ENCODE peak calls at places on chromosomes 6 and 20, in ten cellular contexts. One of them, this sample, is unnamed.

GRCh38 chr6:158057213-158057987 is 75.7 kb downstream of the SYNJ2 start:
- DNase-seq in naive thymus-derived CD8-positive, alpha-beta T cell: no peak
- DNase-seq in NCI-H1092: no peak
- DNase-seq in AG04449: peak
- DNase-seq in iris pigment epithelial cell: peak
- DNase-seq in stimulated activated CD4-positive, alpha-beta T cell treated with anti-CD3 and anti-CD28 coated beads, Interleukin-1b, Interleukin-23, amount 100 ng/mL, for 48 hours: peak
- DNase-seq in fibroblast of mammary gland: peak
- DNase-seq in CD8-positive, alpha-beta T cell: no peak
- DNase-seq in GM12891: no peak
- DNase-seq in ELR: peak
- DNase-seq in this sample: no peak

GRCh38 chr6:20173833-20174796 is 38.2 kb downstream of the MBOAT1 start:
- DNase-seq in naive thymus-derived CD8-positive, alpha-beta T cell: no peak
- DNase-seq in NCI-H1092: no peak
- DNase-seq in AG04449: no peak
- DNase-seq in ELR: peak
- DNase-seq in iris pigment epithelial cell: no peak
- DNase-seq in stimulated activated CD4-positive, alpha-beta T cell treated with anti-CD3 and anti-CD28 coated beads, Interleukin-1b, Interleukin-23, amount 100 ng/mL, for 48 hours: no peak
- DNase-seq in fibroblast of mammary gland: no peak
- DNase-seq in GM12891: no peak
- DNase-seq in CD8-positive, alpha-beta T cell: no peak
- DNase-seq in this sample: no peak

GRCh38 chr6:99151634-99152344 is 197.7 kb downstream of the FAXC start:
- DNase-seq in AG04449: no peak
- DNase-seq in CD8-positive, alpha-beta T cell: peak
- DNase-seq in NCI-H1092: no peak
- DNase-seq in GM12891: peak
- DNase-seq in stimulated activated CD4-positive, alpha-beta T cell treated with anti-CD3 and anti-CD28 coated beads, Interleukin-1b, Interleukin-23, amount 100 ng/mL, for 48 hours: peak
- DNase-seq in fibroblast of mammary gland: peak
- DNase-seq in iris pigment epithelial cell: peak
- DNase-seq in naive thymus-derived CD8-positive, alpha-beta T cell: no peak
- DNase-seq in ELR: peak
- DNase-seq in this sample: peak

GRCh38 chr6:148530394-148530923 is 187.8 kb downstream of the SASH1 start:
- DNase-seq in iris pigment epithelial cell: peak
- DNase-seq in naive thymus-derived CD8-positive, alpha-beta T cell: no peak
- DNase-seq in CD8-positive, alpha-beta T cell: no peak
- DNase-seq in NCI-H1092: no peak
- DNase-seq in AG04449: peak
- DNase-seq in ELR: peak
- DNase-seq in fibroblast of mammary gland: peak
- DNase-seq in GM12891: no peak
- DNase-seq in stimulated activated CD4-positive, alpha-beta T cell treated with anti-CD3 and anti-CD28 coated beads, Interleukin-1b, Interleukin-23, amount 100 ng/mL, for 48 hours: no peak
- DNase-seq in this sample: no peak

GRCh38 chr6:140915001-140915950 is 1217.4 kb upstream of the GJE1 start:
- DNase-seq in stimulated activated CD4-positive, alpha-beta T cell treated with anti-CD3 and anti-CD28 coated beads, Interleukin-1b, Interleukin-23, amount 100 ng/mL, for 48 hours: no peak
- DNase-seq in fibroblast of mammary gland: peak
- DNase-seq in CD8-positive, alpha-beta T cell: no peak
- DNase-seq in ELR: no peak
- DNase-seq in GM12891: no peak
- DNase-seq in NCI-H1092: peak
- DNase-seq in iris pigment epithelial cell: no peak
- DNase-seq in naive thymus-derived CD8-positive, alpha-beta T cell: no peak
- DNase-seq in AG04449: no peak
- DNase-seq in this sample: no peak

GRCh38 chr20:11008444-11008843 is 334.6 kb upstream of the JAG1 start:
- DNase-seq in naive thymus-derived CD8-positive, alpha-beta T cell: no peak
- DNase-seq in AG04449: no peak
- DNase-seq in NCI-H1092: no peak
- DNase-seq in fibroblast of mammary gland: no peak
- DNase-seq in iris pigment epithelial cell: no peak
- DNase-seq in GM12891: no peak
- DNase-seq in ELR: no peak
- DNase-seq in CD8-positive, alpha-beta T cell: no peak
- DNase-seq in stimulated activated CD4-positive, alpha-beta T cell treated with anti-CD3 and anti-CD28 coated beads, Interleukin-1b, Interleukin-23, amount 100 ng/mL, for 48 hours: no peak
- DNase-seq in this sample: no peak

GRCh38 chr6:46583081-46583480 is 69.5 kb downstream of the CYP39A1 start:
- DNase-seq in NCI-H1092: no peak
- DNase-seq in AG04449: no peak
- DNase-seq in iris pigment epithelial cell: peak
- DNase-seq in CD8-positive, alpha-beta T cell: no peak
- DNase-seq in ELR: no peak
- DNase-seq in naive thymus-derived CD8-positive, alpha-beta T cell: no peak
- DNase-seq in stimulated activated CD4-positive, alpha-beta T cell treated with anti-CD3 and anti-CD28 coated beads, Interleukin-1b, Interleukin-23, amount 100 ng/mL, for 48 hours: no peak
- DNase-seq in GM12891: no peak
- DNase-seq in fibroblast of mammary gland: no peak
- DNase-seq in this sample: no peak

GRCh38 chr20:49132995-49133451 is 55.1 kb downstream of the STAU1 start:
- DNase-seq in NCI-H1092: no peak
- DNase-seq in naive thymus-derived CD8-positive, alpha-beta T cell: peak
- DNase-seq in iris pigment epithelial cell: peak
- DNase-seq in GM12891: no peak
- DNase-seq in ELR: peak
- DNase-seq in fibroblast of mammary gland: peak
- DNase-seq in AG04449: peak
- DNase-seq in stimulated activated CD4-positive, alpha-beta T cell treated with anti-CD3 and anti-CD28 coated beads, Interleukin-1b, Interleukin-23, amount 100 ng/mL, for 48 hours: no peak
- DNase-seq in CD8-positive, alpha-beta T cell: no peak
- DNase-seq in this sample: peak

GRCh38 chr6:81911446-81911845 is 159.0 kb upstream of the TENT5A start:
- DNase-seq in GM12891: no peak
- DNase-seq in stimulated activated CD4-positive, alpha-beta T cell treated with anti-CD3 and anti-CD28 coated beads, Interleukin-1b, Interleukin-23, amount 100 ng/mL, for 48 hours: no peak
- DNase-seq in AG04449: no peak
- DNase-seq in NCI-H1092: no peak
- DNase-seq in naive thymus-derived CD8-positive, alpha-beta T cell: no peak
- DNase-seq in CD8-positive, alpha-beta T cell: no peak
- DNase-seq in fibroblast of mammary gland: no peak
- DNase-seq in ELR: no peak
- DNase-seq in iris pigment epithelial cell: no peak
- DNase-seq in this sample: no peak

GRCh38 chr6:50362706-50363105 is 313.0 kb upstream of the DEFB112 start:
- DNase-seq in ELR: no peak
- DNase-seq in naive thymus-derived CD8-positive, alpha-beta T cell: no peak
- DNase-seq in CD8-positive, alpha-beta T cell: no peak
- DNase-seq in stimulated activated CD4-positive, alpha-beta T cell treated with anti-CD3 and anti-CD28 coated beads, Interleukin-1b, Interleukin-23, amount 100 ng/mL, for 48 hours: no peak
- DNase-seq in AG04449: no peak
- DNase-seq in iris pigment epithelial cell: peak
- DNase-seq in GM12891: no peak
- DNase-seq in NCI-H1092: no peak
- DNase-seq in fibroblast of mammary gland: no peak
- DNase-seq in this sample: no peak

GRCh38 chr6:157022022-157022740 is 245.0 kb downstream of the ARID1B start:
- DNase-seq in ELR: peak
- DNase-seq in fibroblast of mammary gland: peak
- DNase-seq in CD8-positive, alpha-beta T cell: peak
- DNase-seq in AG04449: peak
- DNase-seq in GM12891: peak
- DNase-seq in stimulated activated CD4-positive, alpha-beta T cell treated with anti-CD3 and anti-CD28 coated beads, Interleukin-1b, Interleukin-23, amount 100 ng/mL, for 48 hours: peak
- DNase-seq in naive thymus-derived CD8-positive, alpha-beta T cell: peak
- DNase-seq in iris pigment epithelial cell: peak
- DNase-seq in NCI-H1092: peak
- DNase-seq in this sample: peak

GRCh38 chr6:36692861-36693702 is 4.5 kb upstream of the RAB44 start:
- DNase-seq in GM12891: no peak
- DNase-seq in AG04449: no peak
- DNase-seq in fibroblast of mammary gland: no peak
- DNase-seq in iris pigment epithelial cell: no peak
- DNase-seq in CD8-positive, alpha-beta T cell: no peak
- DNase-seq in naive thymus-derived CD8-positive, alpha-beta T cell: no peak
- DNase-seq in NCI-H1092: no peak
- DNase-seq in stimulated activated CD4-positive, alpha-beta T cell treated with anti-CD3 and anti-CD28 coated beads, Interleukin-1b, Interleukin-23, amount 100 ng/mL, for 48 hours: no peak
- DNase-seq in ELR: no peak
- DNase-seq in this sample: no peak

GRCh38 chr20:51164732-51165530 is 142.0 kb upstream of the KCNG1 start:
- DNase-seq in CD8-positive, alpha-beta T cell: no peak
- DNase-seq in NCI-H1092: no peak
- DNase-seq in naive thymus-derived CD8-positive, alpha-beta T cell: no peak
- DNase-seq in AG04449: no peak
- DNase-seq in stimulated activated CD4-positive, alpha-beta T cell treated with anti-CD3 and anti-CD28 coated beads, Interleukin-1b, Interleukin-23, amount 100 ng/mL, for 48 hours: no peak
- DNase-seq in iris pigment epithelial cell: no peak
- DNase-seq in GM12891: no peak
- DNase-seq in ELR: no peak
- DNase-seq in fibroblast of mammary gland: no peak
- DNase-seq in this sample: no peak

GRCh38 chr20:14984768-14985622 is 647.6 kb upstream of the FLRT3 start:
- DNase-seq in NCI-H1092: no peak
- DNase-seq in naive thymus-derived CD8-positive, alpha-beta T cell: no peak
- DNase-seq in stimulated activated CD4-positive, alpha-beta T cell treated with anti-CD3 and anti-CD28 coated beads, Interleukin-1b, Interleukin-23, amount 100 ng/mL, for 48 hours: no peak
- DNase-seq in AG04449: no peak
- DNase-seq in GM12891: no peak
- DNase-seq in fibroblast of mammary gland: no peak
- DNase-seq in iris pigment epithelial cell: no peak
- DNase-seq in CD8-positive, alpha-beta T cell: no peak
- DNase-seq in ELR: no peak
- DNase-seq in this sample: no peak

GRCh38 chr6:55827818-55828522 is 47.4 kb downstream of the BMP5 start:
- DNase-seq in GM12891: no peak
- DNase-seq in iris pigment epithelial cell: no peak
- DNase-seq in naive thymus-derived CD8-positive, alpha-beta T cell: no peak
- DNase-seq in AG04449: no peak
- DNase-seq in CD8-positive, alpha-beta T cell: no peak
- DNase-seq in NCI-H1092: no peak
- DNase-seq in ELR: peak
- DNase-seq in stimulated activated CD4-positive, alpha-beta T cell treated with anti-CD3 and anti-CD28 coated beads, Interleukin-1b, Interleukin-23, amount 100 ng/mL, for 48 hours: no peak
- DNase-seq in fibroblast of mammary gland: peak
- DNase-seq in this sample: no peak

GRCh38 chr6:169918239-169918953 is 167.0 kb downstream of the ERMARD start:
- DNase-seq in GM12891: no peak
- DNase-seq in iris pigment epithelial cell: no peak
- DNase-seq in stimulated activated CD4-positive, alpha-beta T cell treated with anti-CD3 and anti-CD28 coated beads, Interleukin-1b, Interleukin-23, amount 100 ng/mL, for 48 hours: no peak
- DNase-seq in NCI-H1092: no peak
- DNase-seq in CD8-positive, alpha-beta T cell: no peak
- DNase-seq in AG04449: no peak
- DNase-seq in ELR: no peak
- DNase-seq in naive thymus-derived CD8-positive, alpha-beta T cell: no peak
- DNase-seq in fibroblast of mammary gland: no peak
- DNase-seq in this sample: no peak

GRCh38 chr6:788058-788457 is 95.1 kb upstream of the EXOC2 start:
- DNase-seq in ELR: no peak
- DNase-seq in CD8-positive, alpha-beta T cell: peak
- DNase-seq in AG04449: no peak
- DNase-seq in fibroblast of mammary gland: no peak
- DNase-seq in NCI-H1092: no peak
- DNase-seq in iris pigment epithelial cell: no peak
- DNase-seq in naive thymus-derived CD8-positive, alpha-beta T cell: no peak
- DNase-seq in stimulated activated CD4-positive, alpha-beta T cell treated with anti-CD3 and anti-CD28 coated beads, Interleukin-1b, Interleukin-23, amount 100 ng/mL, for 48 hours: peak
- DNase-seq in GM12891: no peak
- DNase-seq in this sample: no peak

GRCh38 chr6:11460001-11460668 is 77.4 kb upstream of the TMEM170B start:
- DNase-seq in CD8-positive, alpha-beta T cell: no peak
- DNase-seq in stimulated activated CD4-positive, alpha-beta T cell treated with anti-CD3 and anti-CD28 coated beads, Interleukin-1b, Interleukin-23, amount 100 ng/mL, for 48 hours: no peak
- DNase-seq in fibroblast of mammary gland: peak
- DNase-seq in GM12891: no peak
- DNase-seq in ELR: peak
- DNase-seq in iris pigment epithelial cell: peak
- DNase-seq in naive thymus-derived CD8-positive, alpha-beta T cell: no peak
- DNase-seq in AG04449: no peak
- DNase-seq in NCI-H1092: no peak
- DNase-seq in this sample: no peak

GRCh38 chr6:7912736-7913517 is 2.3 kb upstream of the TXNDC5 start:
- DNase-seq in AG04449: no peak
- DNase-seq in ELR: no peak
- DNase-seq in stimulated activated CD4-positive, alpha-beta T cell treated with anti-CD3 and anti-CD28 coated beads, Interleukin-1b, Interleukin-23, amount 100 ng/mL, for 48 hours: no peak
- DNase-seq in naive thymus-derived CD8-positive, alpha-beta T cell: no peak
- DNase-seq in CD8-positive, alpha-beta T cell: no peak
- DNase-seq in iris pigment epithelial cell: no peak
- DNase-seq in fibroblast of mammary gland: no peak
- DNase-seq in NCI-H1092: no peak
- DNase-seq in GM12891: no peak
- DNase-seq in this sample: no peak

GRCh38 chr6:166839569-166839968 is 116.8 kb downstream of the RNASET2 start:
- DNase-seq in stimulated activated CD4-positive, alpha-beta T cell treated with anti-CD3 and anti-CD28 coated beads, Interleukin-1b, Interleukin-23, amount 100 ng/mL, for 48 hours: no peak
- DNase-seq in GM12891: no peak
- DNase-seq in fibroblast of mammary gland: no peak
- DNase-seq in naive thymus-derived CD8-positive, alpha-beta T cell: no peak
- DNase-seq in AG04449: no peak
- DNase-seq in CD8-positive, alpha-beta T cell: no peak
- DNase-seq in iris pigment epithelial cell: no peak
- DNase-seq in NCI-H1092: no peak
- DNase-seq in ELR: no peak
- DNase-seq in this sample: no peak

This sample was measured in naive thymus-derived CD4-positive, alpha-beta T cell.